ENCODE peak calls at places on chromosomes 7 and 10, in nine cellular contexts. S is tibial nerve, J is breast epithelium, V is ovary, U is gastrocnemius medialis, T is suprapubic skin, C is HCT116, I is uterus, G is adrenal gland. F is an unnamed sample. For H3K4me1, the result is how much of the 10 kb centered on the place peaks cover.

GRCh38 chr7:138460176-138460648 is at the start of gene TRIM24:
- DNase-seq in S (peak), J (peak), V (no peak), U (peak), T (peak), C (no peak), I (peak), G (no peak), F (no peak)

GRCh38 chr7:98120559-98120958 is 13.9 kb downstream of the LMTK2 start:
- DNase-seq in S (no peak), J (no peak), V (no peak), U (no peak), T (no peak), C (no peak), I (no peak), G (no peak), F (no peak)

GRCh38 chr7:3501671-3502070 is 200.6 kb downstream of the SDK1 start:
- DNase-seq in S (no peak), J (no peak), V (no peak), U (no peak), T (no peak), C (no peak), I (no peak), G (no peak), F (no peak)

GRCh38 chr10:36574212-36574611 is 551.2 kb upstream of the ANKRD30A start:
- DNase-seq in S (peak), J (no peak), V (no peak), U (no peak), T (no peak), C (no peak), I (no peak), G (no peak), F (no peak)

GRCh38 chr10:102230861-102231356 is 4.8 kb downstream of the ELOVL3 start:
- DNase-seq in S (no peak), J (no peak), V (no peak), U (no peak), T (no peak), C (peak), I (no peak), G (no peak), F (no peak)

GRCh38 chr10:28845009-28845682 is 167.8 kb downstream of the BAMBI start:
- DNase-seq in S (no peak), J (no peak), V (no peak), U (no peak), T (no peak), C (no peak), I (no peak), G (no peak), F (no peak)

GRCh38 chr10:3231951-3232730 is 59.6 kb upstream of the PITRM1 start:
- DNase-seq in S (peak), J (no peak), V (no peak), U (no peak), T (no peak), C (no peak), I (no peak), G (no peak), F (no peak)

GRCh38 chr7:44162179-44162578 is 21.0 kb upstream of the MYL7 start:
- DNase-seq in S (no peak), J (no peak), V (no peak), U (no peak), T (no peak), C (no peak), I (no peak), G (no peak), F (no peak)

GRCh38 chr7:55441002-55441401 is 75.9 kb downstream of the LANCL2 start:
- DNase-seq in S (no peak), J (no peak), V (no peak), U (no peak), T (no peak), C (no peak), I (no peak), G (no peak), F (no peak)

GRCh38 chr10:111650088-111650487 is 533.5 kb downstream of the GPAM start:
- DNase-seq in S (no peak), J (no peak), V (no peak), U (no peak), T (no peak), C (no peak), I (no peak), G (no peak), F (no peak)

GRCh38 chr10:12252882-12253546 is 57.0 kb downstream of the CDC123 start:
- DNase-seq in S (no peak), J (no peak), V (no peak), U (no peak), T (peak), C (no peak), I (no peak), G (no peak), F (no peak)

GRCh38 chr7:17939111-17939669 is 1.1 kb downstream of the SNX13 start:
- DNase-seq in S (no peak), J (no peak), V (no peak), U (no peak), T (no peak), C (no peak), I (no peak), G (no peak), F (no peak)

GRCh38 chr7:22152690-22153089 is 204.3 kb downstream of the RAPGEF5 start:
- DNase-seq in S (no peak), J (no peak), V (no peak), U (no peak), T (no peak), C (no peak), I (no peak), G (no peak), F (no peak)

GRCh38 chr10:124588736-124589451 is 127.3 kb downstream of the LHPP start:
- DNase-seq in S (no peak), J (no peak), V (peak), U (peak), T (no peak), C (no peak), I (peak), G (peak), F (no peak)

GRCh38 chr7:24967696-24968095 is 12.3 kb downstream of the OSBPL3 start:
- DNase-seq in S (no peak), J (no peak), V (no peak), U (no peak), T (no peak), C (no peak), I (no peak), G (no peak), F (no peak)

GRCh38 chr10:35225204-35225603 is 98.6 kb downstream of the CREM start:
- DNase-seq in S (no peak), J (no peak), V (no peak), U (no peak), T (no peak), C (no peak), I (no peak), G (no peak), F (no peak)

GRCh38 chr10:21314234-21314633 is 211.2 kb downstream of the SKIDA1 start:
- DNase-seq in S (no peak), J (no peak), V (peak), U (no peak), T (no peak), C (no peak), I (no peak), G (peak), F (no peak)

GRCh38 chr7:139853576-139854511 is 24.8 kb downstream of the TBXAS1 start:
- DNase-seq in S (peak), J (no peak), V (no peak), U (peak), T (no peak), C (no peak), I (peak), G (peak), F (peak)

GRCh38 chr7:13467111-13467547 is 522.3 kb downstream of the ETV1 start:
- DNase-seq in S (no peak), J (no peak), V (no peak), U (no peak), T (no peak), C (no peak), I (no peak), G (no peak), F (no peak)

GRCh38 chr7:99407849-99408346 is 499 bp downstream of the PDAP1 start:
- DNase-seq in S (peak), J (no peak), V (peak), U (peak), T (peak), C (no peak), I (peak), G (peak), F (no peak)
- TF ChIP-seq POLR2A in S (no peak), J (no peak), V (no peak), U (no peak), T (no peak), C (no peak), I (no peak), G (no peak), F (no peak)

DNA sequence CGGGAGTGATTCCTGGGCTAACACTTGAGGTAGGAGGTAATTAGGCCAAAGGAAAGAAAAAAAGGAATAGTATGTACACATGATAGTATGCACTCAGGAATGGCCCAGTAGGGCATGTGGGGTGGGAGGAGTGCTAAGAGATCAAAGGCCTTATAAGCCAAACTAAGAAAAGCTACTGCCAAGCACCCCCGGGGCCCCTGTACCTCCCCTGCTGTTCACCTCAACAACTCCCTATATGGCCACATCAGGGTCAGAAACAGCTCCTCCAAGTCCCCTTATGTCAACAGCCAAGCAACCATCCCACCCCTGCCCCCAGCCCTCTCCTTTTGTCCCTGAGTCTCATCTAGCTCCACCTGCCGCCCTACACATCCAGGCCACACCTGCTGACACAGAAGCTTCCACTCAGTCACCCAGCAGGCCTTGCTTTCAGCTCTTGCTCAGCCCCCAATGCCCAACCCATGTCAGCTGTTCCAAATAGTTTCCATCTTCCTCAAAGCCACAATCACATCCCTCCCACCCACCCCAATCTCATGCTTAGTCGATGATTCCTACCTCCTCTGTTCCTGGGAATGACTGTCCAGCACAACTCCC is 80.2 kb downstream of the SORBS1 start:
- DNase-seq in S (no peak), J (no peak), V (no peak), U (no peak), T (no peak), C (no peak), I (no peak), G (no peak), F (no peak)
- H3K4me1 ChIP-seq in S (under half), J (under half), V (under half), U (half or more), T (under half), C (under half), I (under half), G (under half), F (half or more)

DNA sequence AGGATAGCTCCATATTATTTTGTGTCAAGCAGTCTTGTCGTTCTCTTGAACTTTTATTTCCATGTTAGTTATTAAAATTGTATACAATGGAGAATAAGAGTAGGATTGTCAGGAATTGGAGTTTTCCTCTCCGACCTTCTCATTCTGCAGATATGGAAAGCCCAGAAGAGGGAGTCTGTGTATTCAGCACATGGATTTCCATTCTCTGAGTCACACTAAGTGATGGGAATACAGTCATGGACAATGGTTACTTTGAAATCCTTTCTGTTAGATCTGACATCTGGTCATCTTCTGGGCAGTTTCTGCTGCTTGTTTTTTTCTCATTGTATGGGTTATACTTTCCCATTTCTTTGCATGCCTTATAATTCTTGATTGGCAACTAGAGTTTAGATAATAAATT is 5.0 kb upstream of the TASOR2 start:
- DNase-seq in S (no peak), J (no peak), V (no peak), U (no peak), T (no peak), C (no peak), I (no peak), G (no peak), F (no peak)
- TF ChIP-seq CTCF in S (no peak), J (no peak), V (no peak), U (no peak), T (no peak), C (no peak), I (no peak), G (no peak), F (no peak)

DNA sequence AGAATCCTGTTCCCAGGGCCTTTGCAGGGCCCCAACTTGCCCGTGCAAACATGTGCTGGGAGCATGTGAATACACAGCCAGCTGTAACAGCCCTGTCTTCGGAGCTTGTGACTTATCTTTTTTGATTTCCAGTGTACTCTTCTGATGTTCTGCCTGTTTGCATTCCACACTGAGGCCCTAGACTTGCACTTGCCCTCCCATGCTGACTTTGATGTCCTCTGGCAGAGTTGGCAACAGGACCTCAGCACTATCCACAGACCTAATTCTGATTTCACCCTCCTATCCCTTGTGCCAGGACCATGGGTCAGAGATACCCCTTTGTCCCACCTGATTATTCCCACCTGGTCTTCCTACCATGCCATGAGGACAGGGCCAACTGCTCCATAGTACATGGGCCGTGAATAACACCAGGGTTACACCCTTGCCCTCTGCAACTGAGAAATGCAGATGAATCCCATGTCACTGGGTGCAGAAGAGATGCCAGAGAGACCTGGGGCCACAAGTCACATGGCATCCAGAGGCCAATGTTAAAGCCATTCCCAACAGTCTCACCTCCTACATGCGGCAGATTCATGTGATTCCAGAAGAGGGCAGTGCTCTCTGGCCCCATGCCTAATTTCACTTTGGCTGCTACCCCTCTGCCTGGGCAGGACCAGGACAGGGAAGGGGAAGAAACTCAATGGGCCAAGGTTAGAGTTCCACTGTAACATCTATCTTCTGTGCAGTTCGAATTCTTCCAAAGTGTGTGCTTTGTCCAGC is 43.0 kb downstream of the SCRN1 start:
- DNase-seq in S (no peak), J (no peak), V (peak), U (no peak), T (no peak), C (peak), I (peak), G (peak), F (no peak)
- TF ChIP-seq POLR2A in S (no peak), J (no peak), V (no peak), U (no peak), T (no peak), C (no peak), I (no peak), G (no peak), F (no peak)

GRCh38 chr7:130888468-130888867 is 154.5 kb upstream of the KLF14 start:
- DNase-seq in S (no peak), J (no peak), V (no peak), U (no peak), T (no peak), C (no peak), I (no peak), G (peak), F (no peak)
- H3K4me1 ChIP-seq in S (half or more), J (under half), V (under half), U (half or more), T (half or more), C (half or more), I (under half), G (half or more), F (half or more)

GRCh38 chr10:93313798-93314197 is 168.3 kb downstream of the MYOF start:
- DNase-seq in S (no peak), J (no peak), V (no peak), U (no peak), T (no peak), C (no peak), I (no peak), G (no peak), F (no peak)
- TF ChIP-seq CTCF in S (no peak), J (no peak), V (no peak), U (no peak), T (no peak), C (no peak), I (no peak), G (no peak), F (no peak)

GRCh38 chr7:135159359-135160087 is 11.0 kb downstream of the CYREN start:
- DNase-seq in S (no peak), J (no peak), V (no peak), U (no peak), T (no peak), C (no peak), I (no peak), G (no peak), F (no peak)

GRCh38 chr7:135161669-135162068 is 8.8 kb downstream of the CYREN start:
- DNase-seq in S (no peak), J (no peak), V (no peak), U (no peak), T (no peak), C (no peak), I (no peak), G (no peak), F (no peak)

GRCh38 chr7:135160098-135160857 is 10.2 kb downstream of the CYREN start:
- DNase-seq in S (no peak), J (no peak), V (no peak), U (no peak), T (no peak), C (no peak), I (no peak), G (no peak), F (no peak)

GRCh38 chr7:135162382-135163001 is 8.0 kb downstream of the CYREN start:
- DNase-seq in S (no peak), J (no peak), V (no peak), U (no peak), T (no peak), C (no peak), I (no peak), G (no peak), F (no peak)

DNA sequence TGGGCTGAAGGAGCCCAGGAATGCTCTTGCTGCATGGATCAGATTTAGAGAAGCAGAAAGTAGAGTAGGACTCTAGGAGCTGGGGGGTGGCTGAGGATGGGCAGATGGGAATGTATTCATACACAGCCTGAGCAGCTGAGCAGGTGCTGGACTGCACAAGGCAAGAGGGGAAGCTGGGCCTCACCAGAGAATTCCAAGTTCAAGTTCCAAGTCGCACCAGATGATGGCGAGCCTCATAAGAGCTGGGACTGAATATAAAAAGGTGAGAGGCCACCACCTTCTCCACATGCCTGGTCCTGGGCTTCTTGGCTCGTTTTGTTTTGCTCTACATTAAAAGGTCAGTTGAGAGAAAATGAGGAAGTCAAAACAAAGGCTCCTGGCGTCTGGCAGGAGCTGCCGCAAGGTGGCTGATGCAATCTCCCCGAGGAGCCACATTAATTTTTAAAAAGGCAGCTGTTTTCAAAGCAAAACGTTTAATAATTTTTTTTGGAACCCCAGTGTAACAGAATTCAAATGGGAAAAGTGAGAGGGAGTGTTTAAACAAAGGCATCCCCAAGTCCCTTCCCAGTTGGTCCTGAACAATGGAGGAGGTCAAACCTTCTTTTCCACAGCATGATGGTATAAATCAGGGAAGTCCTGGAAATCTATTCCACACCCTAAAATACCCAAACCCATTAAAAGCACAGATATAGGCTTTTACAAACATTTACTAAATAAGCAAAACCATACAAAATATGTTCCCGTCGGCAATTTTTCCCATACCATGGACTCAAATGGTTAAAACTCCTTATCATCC is 9.5 kb downstream of the CYREN start:
- DNase-seq in S (no peak), J (no peak), V (no peak), U (no peak), T (no peak), C (no peak), I (no peak), G (no peak), F (no peak)
- TF ChIP-seq POLR2A in S (no peak), J (no peak), V (no peak), U (no peak), T (no peak), C (no peak), I (no peak), G (no peak), F (no peak)

GRCh38 chr7:130994378-130995115 is 260.5 kb upstream of the KLF14 start:
- DNase-seq in S (no peak), J (no peak), V (peak), U (no peak), T (no peak), C (no peak), I (peak), G (peak), F (peak)

GRCh38 chr7:130993671-130994365 is 259.8 kb upstream of the KLF14 start:
- DNase-seq in S (no peak), J (no peak), V (no peak), U (no peak), T (no peak), C (no peak), I (no peak), G (no peak), F (peak)

GRCh38 chr7:130996841-130997231 is 262.8 kb upstream of the KLF14 start:
- DNase-seq in S (no peak), J (no peak), V (no peak), U (no peak), T (no peak), C (peak), I (no peak), G (peak), F (peak)

GRCh38 chr7:130995252-130996081 is 261.5 kb upstream of the KLF14 start:
- DNase-seq in S (no peak), J (no peak), V (no peak), U (no peak), T (no peak), C (peak), I (no peak), G (no peak), F (peak)

GRCh38 chr7:130996205-130996840 is 262.3 kb upstream of the KLF14 start:
- DNase-seq in S (no peak), J (no peak), V (no peak), U (no peak), T (no peak), C (no peak), I (no peak), G (no peak), F (peak)
- H3K4me1 ChIP-seq in S (half or more), J (half or more), V (under half), U (half or more), T (half or more), C (half or more), I (under half), G (half or more), F (half or more)